ENCODE peak calls at places on chromosomes 3 and 15, in seven cellular contexts. N is AG09309, V is endodermal cell, U is body of pancreas, O is fibroblast of mammary gland, Z is AG10803, I is tibial nerve. G is an unnamed sample.

GRCh38 chr15:92848852-92849598 is 51.1 kb upstream of the CHD2 start:
- DNase-seq in N (peak; percentile 53), U (no peak), O (peak; percentile 82), I (no peak), V (no peak), Z (peak; percentile 79), G (peak; percentile 96)

GRCh38 chr15:76503121-76503520 is 166.5 kb downstream of the ISL2 start:
- DNase-seq in N (no peak), U (no peak), Z (no peak), I (no peak), V (no peak), O (no peak), G (no peak)

GRCh38 chr15:63677778-63678177 is 80.6 kb downstream of the FBXL22 start:
- DNase-seq in O (no peak), N (no peak), U (peak; percentile 69), I (peak; percentile 35), Z (no peak), V (peak; percentile 45), G (no peak)

GRCh38 chr15:68609618-68610017 is 30.8 kb downstream of the CORO2B start:
- DNase-seq in O (peak; percentile 97), Z (peak; percentile 42), U (peak; percentile 65), N (no peak), V (no peak), I (peak; percentile 74), G (peak; percentile 94)

GRCh38 chr3:42690191-42690590 is 4.9 kb downstream of the KLHL40 start:
- DNase-seq in Z (no peak), U (no peak), V (no peak), I (no peak), N (no peak), O (no peak), G (no peak)

GRCh38 chr3:175234541-175234940 is 375.4 kb downstream of the NAALADL2 start:
- DNase-seq in O (no peak), V (no peak), I (no peak), U (no peak), N (no peak), Z (no peak), G (no peak)

GRCh38 chr3:57949344-57949743 is 58.9 kb upstream of the FLNB start:
- DNase-seq in O (no peak), V (no peak), N (no peak), Z (no peak), I (no peak), U (no peak), G (no peak)

GRCh38 chr3:89320186-89320585 is 212.8 kb downstream of the EPHA3 start:
- DNase-seq in N (no peak), U (no peak), V (no peak), I (no peak), O (no peak), Z (no peak), G (no peak)

GRCh38 chr15:40470423-40471104 is at the start of gene CHST14:
- DNase-seq in V (peak; percentile 87), O (peak; percentile 48), N (no peak), Z (peak; percentile 54), U (peak; percentile 66), I (peak; percentile 34), G (peak; percentile 31)
- TF ChIP-seq CTCF in V (peak; percentile 34), O (no peak), N (no peak), Z (no peak), U (no peak), I (no peak), G (no peak)

GRCh38 chr3:126847061-126847460 is 135.9 kb upstream of the PLXNA1 start:
- DNase-seq in N (no peak), O (no peak), I (no peak), V (peak; percentile 46), U (no peak), Z (no peak), G (no peak)

GRCh38 chr3:126848991-126849390 is 133.9 kb upstream of the PLXNA1 start:
- DNase-seq in U (no peak), O (no peak), V (peak; percentile 46), I (no peak), N (no peak), Z (no peak), G (no peak)

GRCh38 chr3:126846316-126846715 is 136.6 kb upstream of the PLXNA1 start:
- DNase-seq in Z (peak; percentile 43), U (no peak), O (peak; percentile 52), V (peak; percentile 20), N (peak; percentile 20), I (no peak), G (peak; percentile 84)

GRCh38 chr3:126849768-126850167 is 133.1 kb upstream of the PLXNA1 start:
- DNase-seq in U (no peak), O (no peak), V (no peak), Z (no peak), I (no peak), N (no peak), G (no peak)

GRCh38 chr3:126845910-126846309 is 137.0 kb upstream of the PLXNA1 start:
- DNase-seq in V (peak; percentile 67), Z (no peak), I (no peak), U (no peak), N (no peak), O (no peak), G (no peak)
- H3K4me3 ChIP-seq in V (no peak overlapping the region), Z (no peak overlapping the region), I (no peak overlapping the region), U (no peak overlapping the region), N (no peak overlapping the region), O (no peak overlapping the region), G (no peak overlapping the region)

GRCh38 chr3:159237221-159237620 is 435.4 kb downstream of the MFSD1 start:
- DNase-seq in O (peak; percentile 17), V (no peak), Z (peak; percentile 17), N (no peak), I (no peak), U (no peak), G (no peak)
- TF ChIP-seq CTCF in O (no peak), V (no peak), Z (no peak), N (no peak), I (no peak), U (no peak), G (no peak)

GRCh38 chr15:80251505-80252280 is at the start of gene CTXND1:
- DNase-seq in I (no peak), Z (no peak), O (no peak), U (no peak), N (no peak), V (peak; percentile 74), G (no peak)

GRCh38 chr15:80247320-80247719 is 4.7 kb downstream of the CTXND1 start:
- DNase-seq in U (no peak), V (no peak), O (no peak), I (no peak), N (no peak), Z (no peak), G (no peak)

GRCh38 chr15:80249973-80250372 is 2.0 kb downstream of the CTXND1 start:
- DNase-seq in I (no peak), O (no peak), Z (no peak), U (no peak), V (no peak), N (no peak), G (no peak)

GRCh38 chr15:80250614-80251504 is 1.2 kb downstream of the CTXND1 start:
- DNase-seq in O (no peak), V (no peak), Z (no peak), U (no peak), I (no peak), N (no peak), G (no peak)

DNA sequence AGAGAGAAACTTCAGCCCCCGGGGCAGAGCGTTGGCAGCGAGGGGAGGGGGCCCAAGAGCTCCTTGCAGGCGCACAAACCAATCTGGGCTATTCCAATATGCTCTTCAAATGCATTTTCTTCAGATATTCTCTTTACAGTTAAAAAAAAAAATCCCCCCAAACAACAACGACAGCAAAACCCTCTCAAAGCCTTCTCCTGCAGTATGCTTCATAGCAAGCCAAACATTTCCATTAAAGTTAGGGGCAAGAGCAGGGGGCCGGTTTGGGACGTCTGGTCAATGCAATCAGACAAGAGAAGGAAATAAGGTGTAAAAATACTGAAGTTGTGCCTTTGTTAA is 237 bp upstream of the CTXND1 start:
- DNase-seq in U (no peak), V (no peak), N (no peak), Z (no peak), I (no peak), O (no peak), G (no peak)
- H3K4me3 ChIP-seq in U (peak overlapping the region; percentile 21), V (peak overlapping the region; percentile 79), N (no peak overlapping the region), Z (no peak overlapping the region), I (peak overlapping the region; percentile 32), O (no peak overlapping the region), G (peak overlapping the region; percentile 13)

GRCh38 chr3:98798820-98799219 is 35.7 kb downstream of the ST3GAL6 start:
- DNase-seq in N (no peak), O (no peak), I (no peak), Z (no peak), U (no peak), V (no peak), G (no peak)
- TF ChIP-seq CTCF in N (no peak), O (no peak), I (no peak), Z (no peak), U (no peak), V (no peak), G (no peak)

DNA sequence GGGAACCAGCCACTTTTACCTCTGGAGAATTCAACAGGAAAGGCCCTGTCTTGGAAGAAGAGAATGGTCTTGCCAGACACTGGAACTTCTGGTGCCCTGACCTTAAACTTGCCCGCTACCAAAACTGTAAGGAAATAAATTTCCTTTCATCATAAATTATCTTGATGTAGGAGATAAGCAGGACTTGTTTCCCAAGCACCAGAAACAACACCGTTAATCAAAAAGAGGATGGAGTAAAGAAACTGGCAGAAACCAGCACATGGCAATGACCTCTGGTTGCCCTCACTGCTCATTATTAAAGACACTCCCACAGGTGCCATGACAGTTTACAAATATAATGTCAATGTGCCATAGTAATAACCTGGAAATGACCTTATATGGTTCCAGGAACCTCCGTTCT is 426.1 kb downstream of the EDEM1 start:
- DNase-seq in V (no peak), U (no peak), O (no peak), N (no peak), I (no peak), Z (no peak), G (no peak)
- H3K4me3 ChIP-seq in V (no peak overlapping the region), U (no peak overlapping the region), O (no peak overlapping the region), N (no peak overlapping the region), I (no peak overlapping the region), Z (no peak overlapping the region), G (no peak overlapping the region)

GRCh38 chr15:86115138-86115801 is 35.6 kb downstream of the AGBL1 start:
- DNase-seq in Z (no peak), N (no peak), V (no peak), O (no peak), U (no peak), I (no peak), G (peak; percentile 4)
- TF ChIP-seq CTCF in Z (peak; percentile 37), N (no peak), V (peak; percentile 69), O (no peak), U (no peak), I (no peak), G (peak; percentile 1)

DNA sequence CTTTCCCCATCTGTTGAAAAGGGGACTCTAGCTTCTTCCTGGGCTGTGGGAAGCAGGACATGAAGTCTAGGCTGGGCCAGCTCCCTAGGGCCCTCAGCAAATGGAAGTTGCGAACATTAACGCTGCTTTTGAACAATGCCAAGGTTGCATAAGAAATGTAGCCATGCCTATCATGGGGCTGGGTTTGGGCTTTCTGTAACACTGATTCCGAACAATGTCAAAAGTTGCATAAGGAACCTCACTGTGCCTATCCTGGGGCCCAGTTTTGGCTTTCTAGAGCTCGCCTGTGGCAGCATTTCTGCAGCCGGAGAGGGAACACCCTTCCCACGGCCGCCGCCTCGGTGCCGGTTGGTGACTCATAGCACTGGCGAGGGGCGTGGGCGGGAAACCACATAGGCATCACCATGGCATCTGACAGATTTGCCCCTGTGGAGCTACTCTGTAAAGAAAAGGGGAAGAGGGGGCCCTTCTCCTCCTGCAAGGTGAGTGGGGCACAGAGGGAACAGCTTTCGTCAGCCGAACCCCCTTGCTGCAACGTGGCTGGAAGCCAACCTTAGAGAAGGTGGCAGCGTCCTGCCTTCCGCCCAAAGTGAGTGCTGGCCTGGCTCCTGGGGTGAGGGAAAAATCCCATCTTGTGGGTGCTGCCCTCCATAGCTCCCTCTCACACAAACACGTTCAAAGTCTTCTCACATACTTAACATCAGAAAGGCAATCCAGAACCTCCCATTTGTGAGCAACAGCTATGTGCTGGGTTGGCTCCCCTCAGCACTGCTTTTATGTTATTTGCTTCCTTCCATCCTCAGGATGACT is 46.6 kb upstream of the ATP2B2 start:
- DNase-seq in N (peak; percentile 3), I (peak; percentile 42), Z (no peak), O (peak; percentile 30), V (peak; percentile 51), U (peak; percentile 39), G (no peak)
- H3K4me3 ChIP-seq in N (no peak overlapping the region), I (no peak overlapping the region), Z (no peak overlapping the region), O (no peak overlapping the region), V (no peak overlapping the region), U (no peak overlapping the region), G (no peak overlapping the region)

G was measured in fibroblast of the aortic adventitia.